ENCODE peak calls at places on chromosomes 4 and X, in six cellular contexts. U is ecto neural progenitor cell, K is T-helper 9 cell, S is T1000, A is astrocyte of the spinal cord, N is GM13977. M is an unnamed sample.

GRCh38 chrX:72297953-72298730 is 7.6 kb downstream of the CITED1 start:
- DNase-seq in U (no peak), K (no peak), S (no peak), A (no peak), N (no peak), M (no peak)

GRCh38 chr4:3858046-3858730 is 92.0 kb downstream of the ADRA2C start:
- DNase-seq in U (no peak), K (no peak), S (no peak), A (no peak), N (no peak), M (no peak)

GRCh38 chr4:140049024-140049923 is 104.7 kb downstream of the MAML3 start:
- DNase-seq in U (peak; percentile 62), K (peak; percentile 3), S (no peak), A (peak; percentile 68), N (peak; percentile 21), M (no peak)

GRCh38 chr4:3030551-3031356 is 43.6 kb downstream of the HTT-AS start:
- DNase-seq in U (no peak), K (no peak), S (no peak), A (no peak), N (no peak), M (no peak)

GRCh38 chr4:132504438-132504837 is 644.7 kb upstream of the PCDH10 start:
- DNase-seq in U (no peak), K (no peak), S (no peak), A (peak; percentile 25), N (no peak), M (no peak)

GRCh38 chrX:10620121-10620699 is at the start of gene MID1:
- DNase-seq in U (peak; percentile 84), K (no peak), S (peak; percentile 12), A (peak; percentile 86), N (no peak), M (no peak)

GRCh38 chr4:15832523-15833451 is 54.7 kb downstream of the CD38 start:
- DNase-seq in U (no peak), K (no peak), S (no peak), A (no peak), N (no peak), M (no peak)

GRCh38 chr4:9979101-9979815 is 42.0 kb downstream of the SLC2A9 start:
- DNase-seq in U (no peak), K (no peak), S (no peak), A (no peak), N (no peak), M (no peak)

GRCh38 chr4:113919145-113919544 is 60.3 kb downstream of the ARSJ start:
- DNase-seq in U (no peak), K (no peak), S (no peak), A (no peak), N (no peak), M (no peak)

GRCh38 chrX:132791725-132792124 is 166.7 kb downstream of the HS6ST2 start:
- DNase-seq in U (no peak), K (no peak), S (no peak), A (no peak), N (no peak), M (no peak)

GRCh38 chr4:174340714-174341113 is 57.0 kb downstream of the CEP44 start:
- DNase-seq in U (no peak), K (no peak), S (no peak), A (no peak), N (no peak), M (no peak)

GRCh38 chr4:131061734-131062133 is 1965.8 kb downstream of the C4orf33 start:
- DNase-seq in U (no peak), K (no peak), S (no peak), A (no peak), N (no peak), M (no peak)

GRCh38 chr4:140702096-140702757 is 54.0 kb downstream of the TBC1D9 start:
- DNase-seq in U (no peak), K (no peak), S (no peak), A (no peak), N (no peak), M (no peak)

GRCh38 chr4:98113005-98113404 is 30.3 kb downstream of the STPG2 start:
- DNase-seq in U (no peak), K (no peak), S (no peak), A (peak; percentile 33), N (no peak), M (no peak)

GRCh38 chrX:134747006-134747405 is 88.7 kb upstream of the PLAC1 start:
- DNase-seq in U (no peak), K (no peak), S (no peak), A (no peak), N (no peak), M (no peak)

GRCh38 chrX:118839334-118839958 is 15.8 kb downstream of the ZCCHC12 start:
- DNase-seq in U (peak; percentile 87), K (peak; percentile 45), S (peak; percentile 22), A (peak; percentile 31), N (peak; percentile 77), M (no peak)

GRCh38 chr4:107937040-107937439 is 5.7 kb downstream of the CYP2U1 start:
- DNase-seq in U (no peak), K (no peak), S (no peak), A (no peak), N (peak; percentile 31), M (no peak)

GRCh38 chr4:87047281-87047798 is 112.5 kb downstream of the AFF1 start:
- DNase-seq in U (no peak), K (no peak), S (no peak), A (no peak), N (no peak), M (no peak)

GRCh38 chr4:184317234-184317918 is 99.7 kb upstream of the ENPP6 start:
- DNase-seq in U (no peak), K (no peak), S (no peak), A (no peak), N (no peak), M (no peak)

GRCh38 chr4:88818650-88819470 is 121.2 kb upstream of the NAP1L5 start:
- DNase-seq in U (no peak), K (peak; percentile 25), S (no peak), A (peak; percentile 63), N (peak; percentile 9), M (peak; percentile 20)

GRCh38 chr4:2356123-2357069 is 62.0 kb downstream of the ZFYVE28 start:
- DNase-seq in U (no peak), K (no peak), S (no peak), A (no peak), N (no peak), M (no peak)

GRCh38 chr4:25861422-25861926 is 1.3 kb downstream of the SEL1L3 start:
- DNase-seq in U (no peak), K (no peak), S (no peak), A (peak; percentile 48), N (no peak), M (no peak)

GRCh38 chrX:31679861-31680260 is 608.0 kb upstream of the FTHL17 start:
- DNase-seq in U (no peak), K (no peak), S (peak; percentile 23), A (no peak), N (no peak), M (no peak)

GRCh38 chrX:39577976-39578962 is 519.5 kb downstream of the BCOR start:
- DNase-seq in U (no peak), K (no peak), S (no peak), A (no peak), N (peak; percentile 61), M (no peak)

GRCh38 chrX:72095370-72095769 is 36.3 kb downstream of the RTL5 start:
- DNase-seq in U (no peak), K (no peak), S (no peak), A (no peak), N (no peak), M (no peak)

GRCh38 chrX:9341305-9342201 is 123.3 kb upstream of the TBL1X start:
- DNase-seq in U (no peak), K (peak; percentile 40), S (no peak), A (peak; percentile 55), N (peak; percentile 77), M (no peak)

GRCh38 chr4:57265831-57266582 is 155.8 kb upstream of the IGFBP7 start:
- DNase-seq in U (no peak), K (no peak), S (no peak), A (no peak), N (no peak), M (no peak)

GRCh38 chr4:154487144-154487543 is 4.5 kb downstream of the DCHS2 start:
- DNase-seq in U (no peak), K (no peak), S (no peak), A (no peak), N (no peak), M (no peak)

GRCh38 chrX:42085836-42086235 is 162.5 kb upstream of the CASK start:
- DNase-seq in U (no peak), K (no peak), S (no peak), A (no peak), N (no peak), M (no peak)

GRCh38 chrX:86322913-86323312 is 174.7 kb downstream of the DACH2 start:
- DNase-seq in U (no peak), K (no peak), S (no peak), A (no peak), N (no peak), M (no peak)

M was measured in AG04450.